ENCODE peak calls at places on chromosome 18, in five cellular contexts. N, Q, K, T and O are unnamed samples.

GRCh38 chr18:354456-354855 is 86.6 kb upstream of the THOC1 start:
- DNase-seq in N (no peak), T (no peak), Q (no peak), K (no peak), O (no peak)

GRCh38 chr18:62607708-62608428 is 85.0 kb downstream of the ZCCHC2 start:
- DNase-seq in Q (no peak), K (no peak), N (no peak), T (no peak), O (no peak)

GRCh38 chr18:68847219-68847860 is 49.5 kb downstream of the CCDC102B start:
- DNase-seq in N (no peak), K (peak; percentile 59), Q (no peak), T (no peak), O (peak; percentile 13)

GRCh38 chr18:73735836-73736235 is 411.8 kb downstream of the FBXO15 start:
- DNase-seq in N (no peak), K (no peak), T (no peak), Q (no peak), O (no peak)

GRCh38 chr18:48756511-48757226 is 194.1 kb downstream of the SMAD7 start:
- DNase-seq in N (no peak), K (no peak), T (no peak), Q (no peak), O (no peak)

GRCh38 chr18:27959101-27959500 is 217.8 kb downstream of the CDH2 start:
- DNase-seq in Q (no peak), N (no peak), K (no peak), T (no peak), O (no peak)

GRCh38 chr18:68843467-68844089 is 45.7 kb downstream of the CCDC102B start:
- DNase-seq in K (peak; percentile 6), Q (no peak), T (no peak), N (no peak), O (no peak)

GRCh38 chr18:40577255-40577654 is 1377.8 kb upstream of the PIK3C3 start:
- DNase-seq in Q (no peak), T (no peak), N (no peak), K (peak; percentile 63), O (no peak)

GRCh38 chr18:55096261-55097026 is 137.2 kb upstream of the CCDC68 start:
- DNase-seq in Q (no peak), K (peak; percentile 82), T (peak; percentile 35), N (no peak), O (peak; percentile 48)

GRCh38 chr18:71485578-71485977 is 1058.6 kb downstream of the CBLN2 start:
- DNase-seq in Q (no peak), T (no peak), K (peak; percentile 72), N (no peak), O (no peak)